ENCODE peak calls at places on chromosomes 12 and 14, in four cellular contexts. S, V, K and D are unnamed samples.

GRCh38 chr14:91388551-91388975 is 29.1 kb downstream of the CCDC88C start:
- DNase-seq in S (no peak), V (no peak), K (no peak), D (no peak)

GRCh38 chr14:81062816-81063215 is 107.4 kb downstream of the TSHR start:
- DNase-seq in S (peak; percentile 10), V (peak; percentile 11), K (peak; percentile 38), D (peak; percentile 1)

GRCh38 chr12:107368586-107368985 is 275.2 kb upstream of the CRY1 start:
- DNase-seq in S (no peak), V (no peak), K (no peak), D (no peak)

GRCh38 chr12:124654666-124655316 is 87.4 kb upstream of the NCOR2 start:
- DNase-seq in S (no peak), V (peak; percentile 90), K (no peak), D (no peak)

GRCh38 chr12:117210266-117210918 is 20.1 kb upstream of the FBXO21 start:
- DNase-seq in S (no peak), V (no peak), K (no peak), D (no peak)

GRCh38 chr12:16323638-16324037 is 23.8 kb upstream of the MGST1 start:
- DNase-seq in S (no peak), V (no peak), K (no peak), D (no peak)

GRCh38 chr12:60832300-60832699 is 1236.5 kb downstream of the SLC16A7 start:
- DNase-seq in S (no peak), V (no peak), K (no peak), D (no peak)

GRCh38 chr14:70907996-70908917 is 998 bp downstream of the PCNX1 start:
- DNase-seq in S (peak; percentile 70), V (peak; percentile 78), K (peak; percentile 15), D (no peak)

GRCh38 chr12:95547522-95548055 is 3.7 kb downstream of the USP44 start:
- DNase-seq in S (no peak), V (no peak), K (peak; percentile 53), D (no peak)

GRCh38 chr14:51242545-51243490 is 2.8 kb downstream of the TMX1 start:
- DNase-seq in S (no peak), V (no peak), K (no peak), D (no peak)

GRCh38 chr12:112183591-112184021 is 58.2 kb downstream of the TRAFD1 start:
- DNase-seq in S (no peak), V (no peak), K (no peak), D (peak; percentile 25)

GRCh38 chr12:57752668-57753000 is 524 bp upstream of the CDK4 start:
- DNase-seq in S (no peak), V (no peak), K (no peak), D (no peak)

GRCh38 chr14:91835920-91836843 is 31.2 kb downstream of the TC2N start:
- DNase-seq in S (no peak), V (peak; percentile 33), K (peak; percentile 81), D (no peak)

GRCh38 chr14:88541324-88541723 is 13.5 kb downstream of the PTPN21 start:
- DNase-seq in S (no peak), V (no peak), K (no peak), D (no peak)

GRCh38 chr14:89214221-89214965 is 202.6 kb downstream of the FOXN3 start:
- DNase-seq in S (peak; percentile 86), V (peak; percentile 36), K (no peak), D (no peak)

GRCh38 chr14:71478542-71478941 is 453.7 kb upstream of the RGS6 start:
- DNase-seq in S (no peak), V (no peak), K (no peak), D (no peak)

GRCh38 chr14:92753250-92753649 is 4.8 kb upstream of the LGMN start:
- DNase-seq in S (no peak), V (no peak), K (no peak), D (no peak)

GRCh38 chr12:131162113-131162512 is 208.4 kb downstream of the ADGRD1 start:
- DNase-seq in S (no peak), V (no peak), K (no peak), D (no peak)

GRCh38 chr12:75933136-75933535 is 98.4 kb downstream of the PHLDA1 start:
- DNase-seq in S (no peak), V (no peak), K (no peak), D (no peak)

GRCh38 chr14:51258280-51258679 is 18.2 kb downstream of the TMX1 start:
- DNase-seq in S (no peak), V (no peak), K (no peak), D (no peak)

GRCh38 chr14:50610465-50610864 is 50.5 kb downstream of the ATL1 start:
- DNase-seq in S (no peak), V (no peak), K (no peak), D (no peak)

GRCh38 chr12:80107221-80107620 is 7.9 kb downstream of the OTOGL start:
- DNase-seq in S (no peak), V (no peak), K (no peak), D (peak; percentile 26)

GRCh38 chr12:120826335-120826734 is 77.8 kb downstream of the SPPL3 start:
- DNase-seq in S (no peak), V (no peak), K (no peak), D (no peak)

GRCh38 chr12:14264316-14264715 is 101.2 kb upstream of the ATF7IP start:
- DNase-seq in S (no peak), V (no peak), K (no peak), D (no peak)

GRCh38 chr12:12881495-12881894 is 9.9 kb upstream of the GPRC5A start:
- DNase-seq in S (peak; percentile 39), V (no peak), K (no peak), D (no peak)

DNA sequence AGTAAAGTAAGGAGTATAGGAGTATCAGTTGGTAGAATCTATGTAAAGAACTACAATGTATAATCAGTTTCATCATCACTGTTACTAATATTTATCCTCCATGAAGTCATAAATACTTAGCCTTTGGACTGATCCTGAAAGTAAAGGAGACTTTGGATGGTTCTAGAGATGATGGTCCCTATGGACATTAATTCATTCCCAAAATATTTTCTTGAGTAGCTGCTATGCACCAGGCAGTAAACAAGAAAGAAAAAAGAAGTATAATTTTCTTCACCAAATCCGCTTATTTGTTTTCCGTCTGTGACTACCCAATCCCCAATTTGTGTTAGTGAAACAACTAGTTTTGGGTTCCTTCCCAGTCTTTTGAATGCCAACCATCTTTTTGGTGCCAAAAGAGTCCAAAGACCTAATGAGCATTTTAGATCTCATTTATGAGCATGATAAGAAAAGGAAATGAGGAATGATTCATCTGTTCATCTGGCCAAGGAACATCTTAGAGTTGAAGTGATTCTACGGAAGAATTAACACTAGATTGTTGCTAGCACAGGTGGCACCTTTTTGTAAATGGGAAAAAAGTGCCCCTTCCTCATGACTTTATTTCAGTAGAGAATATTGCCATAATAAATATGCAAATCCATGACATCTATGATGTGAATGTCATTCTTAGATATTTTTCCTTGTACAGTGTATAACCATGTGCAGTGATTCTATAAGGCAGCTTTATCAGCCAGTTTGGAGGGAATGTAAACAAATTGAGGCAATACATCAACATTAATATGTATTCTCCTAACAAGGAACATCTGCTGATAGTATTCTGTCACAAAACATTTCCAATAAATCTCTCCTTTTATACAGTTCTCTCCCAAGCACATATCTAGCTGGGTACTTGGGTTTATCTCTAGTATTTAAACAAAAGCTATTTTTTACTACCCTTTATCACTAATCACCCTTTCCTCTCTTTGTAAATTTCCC is 85.1 kb upstream of the CCDC91 start:
- DNase-seq in S (no peak), V (no peak), K (no peak), D (no peak)
- TF ChIP-seq NFIC in S (no peak), V (no peak), K (no peak), D (no peak)

GRCh38 chr12:5694759-5695409 is 250.2 kb downstream of the ANO2 start:
- DNase-seq in S (no peak), V (no peak), K (no peak), D (no peak)
- TF ChIP-seq NFIC in S (no peak), V (no peak), K (no peak), D (no peak)

DNA sequence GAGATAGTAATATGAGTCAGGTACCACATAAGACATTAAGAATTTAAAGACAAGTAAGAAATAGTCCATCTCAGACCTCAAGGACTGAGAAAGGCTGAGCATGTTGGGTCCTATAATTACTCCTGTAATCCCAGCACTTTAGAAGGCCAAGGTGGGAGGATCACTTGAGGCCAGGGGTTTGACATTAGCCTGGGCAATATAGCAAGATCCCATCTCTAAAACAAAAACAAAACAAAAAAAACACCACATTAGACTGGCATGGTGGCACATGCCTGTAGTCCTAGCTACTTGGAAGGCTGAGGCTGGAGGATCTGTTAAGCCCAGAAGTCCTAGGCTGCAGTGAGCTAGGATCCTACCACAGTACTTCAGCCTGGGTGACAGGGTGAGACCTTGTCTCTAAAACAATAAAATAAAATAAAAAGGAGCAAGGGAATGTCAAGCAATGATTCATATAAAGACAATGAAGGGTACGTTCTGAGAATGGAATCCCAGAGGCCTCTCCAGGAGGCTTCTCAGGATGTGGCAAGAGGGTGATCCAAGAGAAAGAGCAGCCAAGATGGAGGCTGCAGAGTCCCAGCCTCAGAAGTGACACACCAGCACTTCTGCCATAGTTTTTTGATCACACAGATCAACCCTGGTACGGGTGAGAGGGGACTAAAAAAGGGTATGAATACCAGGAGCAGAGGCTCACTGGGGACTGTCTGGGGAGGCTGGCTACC is 206.4 kb downstream of the CRADD start:
- DNase-seq in S (no peak), V (no peak), K (no peak), D (no peak)
- TF ChIP-seq NFIC in S (no peak), V (peak; percentile 40), K (no peak), D (no peak)

DNA sequence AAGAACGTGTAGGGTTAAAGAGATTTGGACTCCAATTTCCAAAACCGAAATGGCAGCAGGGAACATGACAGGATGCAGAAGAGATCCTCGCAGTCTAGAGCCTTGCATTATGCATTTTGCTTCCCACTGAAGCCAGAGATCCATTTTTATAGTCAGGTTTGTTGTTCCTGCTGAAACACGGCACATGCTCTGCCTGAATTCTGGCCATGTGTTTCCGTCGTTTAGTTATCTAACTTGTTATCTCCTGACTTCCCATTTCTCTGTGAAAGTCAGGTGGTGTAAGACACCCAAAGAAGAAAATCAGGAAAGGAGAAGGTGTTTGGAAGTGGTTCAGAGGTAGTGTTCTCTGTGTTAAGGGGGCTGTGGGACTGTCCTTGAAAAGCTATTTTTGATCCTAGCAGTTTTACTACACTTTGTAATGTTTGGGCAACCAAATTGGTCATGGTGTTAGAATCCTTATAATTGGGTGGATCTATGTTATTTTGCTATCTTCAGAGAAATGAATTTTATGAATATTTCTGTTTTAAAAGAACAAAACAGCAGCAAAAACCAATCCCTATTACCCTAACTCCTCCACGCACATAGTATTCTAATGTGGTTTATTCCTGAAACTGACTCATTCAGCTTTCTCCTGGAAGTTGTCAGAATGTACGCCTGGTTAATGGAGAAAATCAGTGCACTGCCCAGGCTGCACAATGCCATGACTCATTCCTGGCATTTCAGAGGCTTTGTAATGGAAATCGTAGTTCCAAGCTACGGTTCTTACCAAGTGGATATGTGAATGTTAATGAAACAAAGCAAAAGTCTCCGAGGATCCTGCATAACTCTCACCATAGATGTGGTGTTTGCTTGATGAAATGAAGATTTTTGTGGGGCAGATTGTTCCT is 110.1 kb downstream of the SAMD4A start:
- DNase-seq in S (no peak), V (peak; percentile 38), K (no peak), D (no peak)
- TF ChIP-seq NFIC in S (no peak), V (peak; percentile 82), K (no peak), D (no peak)

DNA sequence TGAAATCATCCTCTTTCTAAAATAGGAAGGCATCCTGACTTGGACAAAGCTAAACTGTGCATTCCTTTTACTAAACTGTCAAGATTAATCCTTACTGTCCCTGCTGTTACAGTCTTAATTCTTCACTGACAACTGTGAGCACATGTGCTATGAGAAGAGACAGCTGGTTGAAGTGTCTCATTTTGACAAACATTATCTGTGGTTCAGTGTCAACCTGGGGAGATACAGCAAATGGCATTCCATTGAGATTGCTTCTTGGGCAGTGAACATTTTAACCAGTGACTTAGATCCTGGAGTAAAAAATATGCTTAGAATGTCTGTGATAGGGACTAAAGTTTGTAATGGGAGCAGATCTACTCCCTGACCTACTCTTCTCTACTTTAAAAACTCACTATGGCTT is 552.6 kb upstream of the ATP2B1 start:
- DNase-seq in S (no peak), V (no peak), K (no peak), D (no peak)
- TF ChIP-seq NFIC in S (no peak), V (no peak), K (no peak), D (no peak)